ENCODE peak calls at places on chromosome 5, in ten cellular contexts. N, F, S, I, G, Z, D, B, O and Q are unnamed samples.

GRCh38 chr5:95060100-95060499 is 224.8 kb downstream of the MCTP1 start:
- DNase-seq in G (no peak), F (no peak), I (no peak), S (no peak), Z (no peak), B (no peak), N (no peak), D (no peak), O (no peak), Q (no peak)

GRCh38 chr5:102910240-102911226 is 155.4 kb downstream of the PAM start:
- DNase-seq in O (no peak), N (peak; percentile 54), B (no peak), Z (peak; percentile 76), F (no peak), I (no peak), D (no peak), S (no peak), G (no peak), Q (no peak)

GRCh38 chr5:68292316-68292715 is 76.8 kb downstream of the PIK3R1 start:
- DNase-seq in B (no peak), S (no peak), Z (no peak), O (no peak), D (no peak), G (peak; percentile 38), I (no peak), N (peak; percentile 45), F (no peak), Q (peak; percentile 50)

GRCh38 chr5:16934123-16934522 is 2.0 kb downstream of the MYO10 start:
- DNase-seq in Z (peak; percentile 72), O (peak; percentile 85), N (peak; percentile 68), S (peak; percentile 86), B (peak; percentile 84), D (peak; percentile 72), I (peak; percentile 5), G (peak; percentile 54), F (peak; percentile 24), Q (peak; percentile 59)

GRCh38 chr5:173238312-173239232 is 3.6 kb upstream of the NKX2-5 start:
- DNase-seq in B (peak; percentile 58), G (no peak), Z (no peak), O (peak; percentile 46), S (peak; percentile 30), F (no peak), D (no peak), I (no peak), N (no peak), Q (no peak)

GRCh38 chr5:107305999-107306398 is 364.7 kb downstream of the EFNA5 start:
- DNase-seq in S (no peak), D (no peak), N (no peak), Z (no peak), F (no peak), O (no peak), I (no peak), B (no peak), G (no peak), Q (no peak)

GRCh38 chr5:176427971-176428370 is 11.6 kb upstream of the CLTB start:
- DNase-seq in Z (no peak), O (no peak), B (no peak), F (no peak), I (no peak), G (no peak), S (no peak), D (no peak), N (no peak), Q (peak; percentile 29)

GRCh38 chr5:40078907-40079575 is 600.7 kb upstream of the PTGER4 start:
- DNase-seq in G (no peak), Z (no peak), B (no peak), O (no peak), F (no peak), I (no peak), S (no peak), N (no peak), D (no peak), Q (no peak)

GRCh38 chr5:177526191-177526590 is 9.4 kb upstream of the DDX41 start:
- DNase-seq in G (no peak), I (no peak), Z (no peak), B (no peak), S (no peak), F (no peak), N (no peak), D (no peak), O (no peak), Q (no peak)

GRCh38 chr5:123209163-123210013 is 120.3 kb downstream of the PRDM6 start:
- DNase-seq in G (peak; percentile 80), I (no peak), O (peak; percentile 56), Z (peak; percentile 67), B (peak; percentile 29), N (peak; percentile 78), S (no peak), F (no peak), D (peak; percentile 9), Q (peak; percentile 61)

GRCh38 chr5:37838152-37838932 is 1.5 kb downstream of the GDNF start:
- DNase-seq in I (no peak), G (no peak), F (no peak), B (peak; percentile 73), D (no peak), S (no peak), O (peak; percentile 47), Z (peak; percentile 38), N (peak; percentile 66), Q (peak; percentile 12)

GRCh38 chr5:89878140-89878570 is 531.4 kb downstream of the CETN3 start:
- DNase-seq in I (no peak), B (no peak), F (peak; percentile 30), O (peak; percentile 61), D (peak; percentile 28), S (no peak), N (peak; percentile 82), Z (peak; percentile 38), G (peak; percentile 89), Q (peak; percentile 77)

GRCh38 chr5:96051401-96051830 is 89.8 kb upstream of the ELL2 start:
- DNase-seq in B (no peak), N (no peak), F (peak; percentile 65), O (no peak), G (no peak), I (no peak), D (no peak), Z (no peak), S (no peak), Q (no peak)

GRCh38 chr5:173954671-173955605 is 34.0 kb upstream of the C5orf47 start:
- DNase-seq in G (peak; percentile 56), F (no peak), I (no peak), O (no peak), N (peak; percentile 66), Z (peak; percentile 63), B (no peak), D (no peak), S (no peak), Q (peak; percentile 44)

GRCh38 chr5:54676964-54677363 is 159.4 kb downstream of the SNX18 start:
- DNase-seq in Z (no peak), D (no peak), N (no peak), I (no peak), O (no peak), G (no peak), F (no peak), S (no peak), B (no peak), Q (no peak)

GRCh38 chr5:109833946-109834345 is 144.2 kb downstream of the MAN2A1 start:
- DNase-seq in D (peak; percentile 66), N (no peak), O (no peak), I (no peak), B (no peak), Z (no peak), S (no peak), G (no peak), F (no peak), Q (no peak)

GRCh38 chr5:148899993-148900392 is 73.6 kb downstream of the ADRB2 start:
- DNase-seq in Z (no peak), I (no peak), B (no peak), N (no peak), F (peak; percentile 83), S (no peak), O (no peak), D (no peak), G (no peak), Q (no peak)